ENCODE peak calls at places on chromosome 22, in five cellular contexts. A is GM06990; P is CD8-positive, alpha-beta T cell; N is RWPE1; C is IMR-90. G is an unnamed sample.

GRCh38 chr22:26127126-26127525 is 42.1 kb upstream of the SEZ6L start:
- DNase-seq in A (no peak), P (no peak), N (no peak), C (no peak), G (no peak)

GRCh38 chr22:28894320-28894719 is 10.9 kb downstream of the ZNRF3 start:
- DNase-seq in A (no peak), P (no peak), N (peak), C (no peak), G (no peak)

GRCh38 chr22:23520875-23521441 is 59.1 kb downstream of the IGLL1 start:
- DNase-seq in A (no peak), P (no peak), N (no peak), C (peak), G (no peak)

GRCh38 chr22:38490915-38491314 is 15.2 kb downstream of the DDX17 start:
- DNase-seq in A (no peak), P (no peak), N (no peak), C (peak), G (no peak)

GRCh38 chr22:44298331-44299087 is 14.2 kb downstream of the SHISAL1 start:
- DNase-seq in A (no peak), P (no peak), N (no peak), C (no peak), G (no peak)

GRCh38 chr22:32661737-32662586 is 139.5 kb upstream of the TIMP3 start:
- DNase-seq in A (no peak), P (no peak), N (no peak), C (peak), G (no peak)

GRCh38 chr22:21865041-21865440 is 2.4 kb downstream of the MAPK1 start:
- DNase-seq in A (no peak), P (no peak), N (no peak), C (peak), G (peak)

GRCh38 chr22:30190619-30191018 is 55.9 kb downstream of the LIF start:
- DNase-seq in A (no peak), P (no peak), N (no peak), C (no peak), G (no peak)

GRCh38 chr22:30562391-30562790 is 12.1 kb downstream of the GAL3ST1 start:
- DNase-seq in A (no peak), P (no peak), N (peak), C (no peak), G (no peak)

GRCh38 chr22:39179401-39179827 is 26.9 kb upstream of the CBX7 start:
- DNase-seq in A (no peak), P (no peak), N (no peak), C (no peak), G (no peak)

GRCh38 chr22:46323126-46323525 is 12.4 kb upstream of the TRMU start:
- DNase-seq in A (no peak), P (no peak), N (no peak), C (no peak), G (no peak)

DNA sequence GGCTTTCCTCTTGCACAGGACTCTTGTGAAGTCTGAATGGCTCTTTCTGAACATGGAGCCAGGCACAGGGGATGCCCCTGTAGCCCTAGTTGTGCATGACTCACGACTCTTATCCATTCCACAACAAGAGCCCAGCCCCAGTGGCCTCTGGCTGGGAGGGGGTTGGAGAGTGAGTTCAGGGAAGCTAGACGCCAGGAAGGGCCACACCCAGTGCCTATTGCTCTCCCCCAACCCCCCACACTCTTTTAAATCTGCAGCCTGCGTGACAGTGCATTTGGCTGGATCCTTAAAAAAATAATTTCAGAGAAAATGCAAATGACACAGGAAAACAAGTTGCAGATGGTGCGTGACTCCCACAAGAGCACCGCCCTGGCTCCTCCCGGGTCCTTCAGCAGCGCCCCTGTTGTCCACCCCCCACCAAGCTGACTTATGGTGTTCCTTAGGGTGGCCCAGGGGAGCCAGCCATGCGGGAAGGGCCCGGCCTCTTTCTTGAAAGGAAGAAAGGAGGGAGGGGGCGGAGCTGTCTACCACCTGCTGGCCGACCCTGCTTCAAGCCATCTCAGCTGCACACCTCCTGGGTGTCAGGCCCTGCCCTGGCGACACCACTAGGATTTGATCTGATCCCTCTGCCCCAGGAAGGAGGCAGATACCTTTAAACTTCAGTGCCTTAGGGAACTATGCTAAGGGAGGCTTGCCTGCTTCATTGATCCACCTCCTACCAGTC is 74.7 kb downstream of the MN1 start:
- DNase-seq in A (no peak), P (no peak), N (peak), C (peak), G (no peak)
- TF ChIP-seq CTCF in A (no peak), P (no peak), N (no peak), C (no peak), G (no peak)

GRCh38 chr22:20205964-20206708 is 55.3 kb upstream of the CCDC188 start:
- DNase-seq in A (peak), P (peak), N (peak), C (peak), G (no peak)
- TF ChIP-seq CTCF in A (no peak), P (no peak), N (no peak), C (no peak), G (no peak)

GRCh38 chr22:35540600-35541253 is at the start of gene RASD2:
- DNase-seq in A (no peak), P (no peak), N (peak), C (peak), G (no peak)
- TF ChIP-seq CTCF in A (no peak), P (no peak), N (no peak), C (no peak), G (no peak)

DNA sequence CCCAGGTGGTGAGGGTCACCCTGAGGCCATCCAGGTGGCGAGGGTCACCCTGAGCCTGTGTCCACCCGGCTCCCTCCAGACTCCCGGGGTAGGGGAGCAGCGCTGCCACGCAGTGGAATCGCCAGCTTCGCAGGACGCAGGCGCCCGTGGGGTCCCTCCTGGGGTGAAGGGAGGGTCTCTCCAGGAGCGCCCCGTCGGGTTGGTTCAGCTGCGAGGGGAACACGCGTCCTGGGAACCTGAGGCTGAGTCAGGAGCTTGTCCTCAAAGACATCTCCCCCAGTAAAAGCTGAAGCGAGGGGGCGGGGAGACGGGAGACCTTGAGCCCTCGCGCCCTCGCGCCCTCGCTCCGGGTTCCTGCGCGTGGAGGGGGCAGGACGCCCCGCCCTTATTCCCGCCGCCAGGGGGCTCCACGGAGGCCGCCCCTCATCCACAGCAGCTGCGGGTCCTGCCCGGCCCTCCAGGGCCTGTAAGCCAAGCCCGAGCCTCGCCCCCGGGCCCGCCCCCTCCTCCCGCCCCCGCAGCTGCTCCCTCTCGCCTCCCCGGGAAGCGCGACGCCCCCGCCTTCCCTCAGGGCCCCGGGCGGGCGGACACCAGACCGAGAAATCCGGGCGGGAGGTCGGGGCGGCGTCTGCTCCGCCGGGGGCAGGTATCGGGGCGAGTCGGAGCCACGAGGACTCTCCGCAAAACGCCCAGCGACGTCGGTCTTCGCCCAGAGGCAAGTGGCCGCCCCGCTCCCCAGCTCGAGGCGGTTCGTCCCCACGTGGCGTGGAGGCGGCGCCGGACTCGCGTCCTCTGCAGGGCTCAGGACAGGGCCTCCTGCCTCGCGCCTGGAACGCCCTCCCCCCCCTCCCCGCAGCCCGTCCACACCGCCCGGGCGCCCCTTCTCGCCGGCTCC is 22.8 kb downstream of the PIM3 start:
- DNase-seq in A (no peak), P (no peak), N (no peak), C (no peak), G (no peak)
- TF ChIP-seq CTCF in A (peak), P (peak), N (no peak), C (peak), G (peak)

DNA sequence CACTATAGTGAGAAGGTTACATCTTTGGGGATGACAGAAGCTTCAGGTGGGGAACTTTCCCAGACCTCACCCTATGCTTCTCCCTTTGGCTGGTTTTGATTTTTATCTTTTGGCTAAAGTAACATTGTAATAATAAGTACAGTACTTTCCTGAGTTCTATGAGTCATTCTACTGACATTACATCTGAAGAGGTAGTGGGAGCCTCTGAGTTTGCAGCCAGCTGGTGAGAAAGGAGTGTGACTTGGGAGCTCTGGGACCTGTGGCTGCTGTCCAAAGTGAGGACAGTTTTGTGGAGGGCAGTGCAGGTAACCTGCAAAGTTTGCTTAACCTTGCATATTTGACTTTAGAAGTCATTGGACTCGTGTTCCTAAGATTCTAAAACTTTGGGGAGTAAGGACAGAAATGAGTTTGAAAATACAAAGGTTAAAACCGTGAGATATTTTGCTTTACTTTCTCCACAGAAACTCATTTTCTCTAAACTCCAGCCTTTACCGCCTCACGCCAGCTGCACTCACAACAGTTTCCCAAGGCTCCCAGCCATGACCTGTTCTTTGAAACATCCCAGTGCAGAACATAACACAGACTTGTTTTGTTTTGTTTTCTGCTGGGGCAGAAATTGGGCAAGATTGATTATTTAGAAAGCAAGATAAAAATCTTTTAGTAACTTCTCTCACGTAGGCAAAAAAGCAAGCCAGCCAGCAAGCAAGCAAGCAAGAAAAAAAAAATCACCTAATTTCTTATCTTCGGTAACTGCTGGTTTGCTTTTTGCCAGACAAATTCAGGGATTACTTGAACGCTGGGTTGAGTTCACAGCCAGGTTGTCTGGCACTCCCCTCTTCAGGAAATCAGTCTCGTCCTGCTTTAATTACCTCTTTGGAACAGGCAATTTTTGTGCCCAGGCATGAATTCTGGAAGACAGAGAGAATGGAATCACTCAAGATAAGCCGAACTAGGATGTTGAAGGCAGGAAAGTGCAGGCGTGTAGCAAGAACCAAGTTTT is 478.3 kb upstream of the ISX start:
- DNase-seq in A (no peak), P (no peak), N (no peak), C (no peak), G (no peak)
- TF ChIP-seq CTCF in A (no peak), P (no peak), N (no peak), C (no peak), G (no peak)

GRCh38 chr22:25081409-25081824 is 118.2 kb upstream of the CRYBB3 start:
- DNase-seq in A (no peak), P (peak), N (peak), C (peak), G (no peak)
- TF ChIP-seq CTCF in A (peak), P (peak), N (peak), C (peak), G (peak)

DNA sequence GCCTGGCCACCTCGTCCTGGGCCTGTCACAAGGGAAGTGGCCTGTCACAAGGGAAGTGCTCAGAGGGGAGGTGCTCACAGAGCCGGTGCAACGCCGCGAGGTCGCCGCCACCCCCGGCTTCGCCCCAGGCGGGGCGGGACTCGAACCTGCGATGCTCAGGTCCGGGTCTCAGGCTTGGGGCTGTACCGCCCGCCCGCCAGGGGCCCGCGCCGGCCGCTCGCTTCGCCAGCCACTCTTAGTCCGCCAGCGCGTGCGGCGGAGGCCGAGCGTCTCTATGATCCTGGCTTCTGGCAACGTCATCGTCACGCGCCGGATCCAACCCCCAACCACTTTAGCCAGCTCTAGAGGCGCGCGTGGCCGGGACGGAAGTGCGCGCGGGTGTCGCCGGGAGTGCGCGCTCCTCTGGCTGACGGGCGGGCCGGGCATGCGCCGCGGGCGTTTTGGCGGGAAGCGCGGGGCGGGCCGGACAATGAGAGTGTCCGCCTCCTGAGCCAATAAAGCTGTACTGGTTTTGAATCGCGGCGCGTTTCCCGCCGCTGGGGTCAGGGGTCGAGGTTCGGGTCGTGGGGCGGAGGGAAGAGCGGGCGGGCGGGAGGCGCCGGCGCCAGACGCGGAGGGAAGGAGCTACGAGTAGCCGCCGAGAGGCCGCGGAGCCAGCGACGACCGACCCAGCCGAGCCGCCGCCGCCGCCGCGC is at the start of gene TRMT2A:
- DNase-seq in A (peak), P (peak), N (peak), C (peak), G (peak)
- TF ChIP-seq CTCF in A (no peak), P (no peak), N (peak), C (peak), G (no peak)

GRCh38 chr22:42760806-42761565 is 40.3 kb upstream of the A4GALT start:
- DNase-seq in A (no peak), P (no peak), N (no peak), C (no peak), G (no peak)
- TF ChIP-seq CTCF in A (no peak), P (no peak), N (no peak), C (no peak), G (no peak)

GRCh38 chr22:17366830-17367229 is 2.4 kb upstream of the CECR2 start:
- DNase-seq in A (peak), P (no peak), N (no peak), C (no peak), G (no peak)
- TF ChIP-seq CTCF in A (peak), P (no peak), N (no peak), C (no peak), G (peak)

G was measured in astrocyte of the cerebellum.